ENCODE peak calls at places on chromosome 16, in five cellular contexts. One of them, this sample, is unnamed. For H3K4me1, the result is how much of the 10 kb centered on the place peaks cover.

GRCh38 chr16:14486520-14487303 is 143.3 kb downstream of the PARN start:
- DNase-seq in hepatocyte: peak
- DNase-seq in A673: peak
- DNase-seq in A549: peak
- DNase-seq in neural progenitor cell: peak
- DNase-seq in this sample: peak

GRCh38 chr16:79066621-79067020 is 533.9 kb downstream of the MAF start:
- DNase-seq in neural progenitor cell: peak
- DNase-seq in A673: no peak
- DNase-seq in A549: no peak
- DNase-seq in hepatocyte: no peak
- DNase-seq in this sample: no peak

GRCh38 chr16:30715777-30716445 is 16.9 kb downstream of the SRCAP start:
- DNase-seq in hepatocyte: no peak
- DNase-seq in A549: no peak
- DNase-seq in A673: peak
- DNase-seq in neural progenitor cell: no peak
- DNase-seq in this sample: no peak

GRCh38 chr16:46801428-46802049 is 29.4 kb downstream of the C16orf87 start:
- DNase-seq in neural progenitor cell: peak
- DNase-seq in A549: peak
- DNase-seq in A673: peak
- DNase-seq in hepatocyte: peak
- DNase-seq in this sample: peak

GRCh38 chr16:56288019-56288418 is 96.7 kb downstream of the GNAO1 start:
- DNase-seq in A549: no peak
- DNase-seq in neural progenitor cell: no peak
- DNase-seq in hepatocyte: no peak
- DNase-seq in A673: no peak
- DNase-seq in this sample: no peak

GRCh38 chr16:82061861-82062525 is 26.9 kb downstream of the HSD17B2 start:
- DNase-seq in hepatocyte: no peak
- DNase-seq in A549: peak
- DNase-seq in neural progenitor cell: peak
- DNase-seq in A673: peak
- DNase-seq in this sample: peak

GRCh38 chr16:20300312-20301097 is 26.8 kb downstream of the GP2 start:
- DNase-seq in neural progenitor cell: peak
- DNase-seq in A673: peak
- DNase-seq in A549: peak
- DNase-seq in hepatocyte: peak
- DNase-seq in this sample: peak

GRCh38 chr16:14300631-14301149 is 229.6 kb downstream of the MRTFB start:
- DNase-seq in A549: peak
- DNase-seq in hepatocyte: peak
- DNase-seq in A673: peak
- DNase-seq in neural progenitor cell: peak
- DNase-seq in this sample: peak

GRCh38 chr16:55909876-55910275 is 34.7 kb upstream of the CES5A start:
- DNase-seq in hepatocyte: no peak
- DNase-seq in A673: no peak
- DNase-seq in neural progenitor cell: no peak
- DNase-seq in A549: no peak
- DNase-seq in this sample: no peak

GRCh38 chr16:86794216-86794864 is 216.0 kb downstream of the FOXL1 start:
- DNase-seq in A549: no peak
- DNase-seq in hepatocyte: no peak
- DNase-seq in A673: no peak
- DNase-seq in neural progenitor cell: no peak
- DNase-seq in this sample: no peak

GRCh38 chr16:60905806-60906205 is 1130.4 kb downstream of the CDH8 start:
- DNase-seq in neural progenitor cell: peak
- DNase-seq in A549: no peak
- DNase-seq in A673: peak
- DNase-seq in hepatocyte: no peak
- DNase-seq in this sample: no peak

GRCh38 chr16:48596326-48596725 is 13.7 kb downstream of the N4BP1 start:
- DNase-seq in hepatocyte: no peak
- DNase-seq in neural progenitor cell: no peak
- DNase-seq in A673: no peak
- DNase-seq in A549: no peak
- DNase-seq in this sample: no peak

GRCh38 chr16:7397901-7398300 is 65.3 kb downstream of the RBFOX1 start:
- DNase-seq in hepatocyte: peak
- DNase-seq in A673: peak
- DNase-seq in A549: no peak
- DNase-seq in neural progenitor cell: no peak
- DNase-seq in this sample: peak

DNA sequence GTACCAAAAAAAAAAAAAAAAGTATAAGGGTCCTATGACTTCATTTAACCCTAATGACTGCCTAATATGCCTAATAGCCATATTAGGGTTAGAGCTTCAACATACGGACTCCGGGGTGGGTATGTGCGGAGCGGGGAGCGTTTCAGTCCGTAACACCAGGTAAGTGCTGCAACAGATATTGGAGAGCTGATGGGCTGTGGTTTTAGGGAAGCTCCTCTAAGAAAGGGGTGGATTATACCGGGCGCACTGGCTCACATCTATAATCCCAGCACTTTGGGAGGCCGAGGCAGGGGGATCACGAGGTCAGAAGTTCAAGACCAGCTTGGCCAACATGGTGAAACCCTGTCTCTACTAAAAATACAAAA is 1.9 kb upstream of the ZC3H7A start:
- DNase-seq in A673: no peak
- DNase-seq in A549: no peak
- DNase-seq in hepatocyte: no peak
- DNase-seq in neural progenitor cell: no peak
- DNase-seq in this sample: no peak
- H3K4me1 ChIP-seq in A673: under half
- H3K4me1 ChIP-seq in A549: under half
- H3K4me1 ChIP-seq in hepatocyte: under half
- H3K4me1 ChIP-seq in neural progenitor cell: under half
- H3K4me1 ChIP-seq in this sample: under half

GRCh38 chr16:49766280-49766679 is 89.6 kb downstream of the ZNF423 start:
- DNase-seq in hepatocyte: no peak
- DNase-seq in neural progenitor cell: no peak
- DNase-seq in A549: no peak
- DNase-seq in A673: no peak
- DNase-seq in this sample: no peak

GRCh38 chr16:49767414-49767813 is 88.5 kb downstream of the ZNF423 start:
- DNase-seq in A673: no peak
- DNase-seq in A549: no peak
- DNase-seq in neural progenitor cell: no peak
- DNase-seq in hepatocyte: no peak
- DNase-seq in this sample: no peak

GRCh38 chr16:49760815-49761214 is 95.1 kb downstream of the ZNF423 start:
- DNase-seq in A549: no peak
- DNase-seq in A673: no peak
- DNase-seq in hepatocyte: no peak
- DNase-seq in neural progenitor cell: no peak
- DNase-seq in this sample: no peak

GRCh38 chr16:49767998-49768397 is 87.9 kb downstream of the ZNF423 start:
- DNase-seq in neural progenitor cell: no peak
- DNase-seq in hepatocyte: no peak
- DNase-seq in A673: no peak
- DNase-seq in A549: no peak
- DNase-seq in this sample: no peak

DNA sequence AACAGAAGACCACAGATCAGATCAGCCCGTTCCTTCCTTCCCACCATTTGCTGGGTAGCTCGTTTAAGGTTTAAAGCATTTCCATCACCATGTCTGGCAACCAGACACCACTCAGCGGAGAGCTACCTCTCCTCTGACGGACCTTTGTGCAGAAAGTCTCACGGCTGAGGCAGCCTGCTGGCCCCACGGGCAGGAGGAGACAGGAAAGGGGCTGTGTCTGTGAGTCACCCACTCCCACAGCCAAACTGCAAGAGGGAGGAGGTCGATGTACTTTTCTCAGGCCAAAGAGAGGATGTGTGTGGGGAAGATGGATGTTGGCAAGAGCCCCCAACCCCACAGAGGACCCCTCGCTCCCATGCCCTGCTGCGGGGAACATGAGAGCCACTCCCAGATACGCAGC is 92.1 kb downstream of the ZNF423 start:
- DNase-seq in hepatocyte: no peak
- DNase-seq in A549: no peak
- DNase-seq in A673: no peak
- DNase-seq in neural progenitor cell: no peak
- DNase-seq in this sample: no peak
- H3K4me3 ChIP-seq in hepatocyte: no peak
- H3K4me3 ChIP-seq in A549: no peak
- H3K4me3 ChIP-seq in A673: no peak
- H3K4me3 ChIP-seq in neural progenitor cell: no peak
- H3K4me3 ChIP-seq in this sample: no peak

DNA sequence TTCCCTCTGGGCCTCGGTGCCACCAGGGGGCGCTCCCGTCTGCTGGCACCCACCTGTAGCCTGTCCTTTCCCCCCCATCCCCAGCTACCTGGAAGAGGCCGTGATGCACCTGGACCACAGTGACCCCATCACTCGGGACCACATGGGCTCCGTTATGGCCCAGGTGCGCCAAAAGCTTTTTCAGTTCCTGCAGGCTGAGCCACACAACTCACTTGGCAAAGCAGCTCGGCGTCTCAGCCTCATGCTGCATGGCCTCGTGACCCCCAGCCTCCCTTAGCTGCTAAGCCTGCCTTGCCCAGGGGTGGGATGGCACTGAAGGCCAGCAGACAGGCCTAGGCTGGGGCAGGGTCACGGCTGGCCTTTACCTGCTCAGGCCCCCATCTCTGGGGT is 818 bp upstream of the NRN1L start:
- DNase-seq in A673: peak
- DNase-seq in A549: peak
- DNase-seq in hepatocyte: peak
- DNase-seq in neural progenitor cell: peak
- DNase-seq in this sample: peak
- H3K27ac ChIP-seq in A673: no peak
- H3K27ac ChIP-seq in A549: no peak
- H3K27ac ChIP-seq in hepatocyte: no peak
- H3K27ac ChIP-seq in neural progenitor cell: no peak
- H3K27ac ChIP-seq in this sample: no peak

GRCh38 chr16:88764080-88764479 is 20.9 kb downstream of the PIEZO1 start:
- DNase-seq in A673: no peak
- DNase-seq in neural progenitor cell: no peak
- DNase-seq in hepatocyte: no peak
- DNase-seq in A549: no peak
- DNase-seq in this sample: no peak
- H3K4me1 ChIP-seq in A673: under half
- H3K4me1 ChIP-seq in neural progenitor cell: under half
- H3K4me1 ChIP-seq in hepatocyte: under half
- H3K4me1 ChIP-seq in A549: under half
- H3K4me1 ChIP-seq in this sample: under half

GRCh38 chr16:27179500-27180072 is 23.7 kb upstream of the KDM8 start:
- DNase-seq in A549: peak
- DNase-seq in neural progenitor cell: peak
- DNase-seq in hepatocyte: peak
- DNase-seq in A673: peak
- DNase-seq in this sample: peak
- H3K4me3 ChIP-seq in A549: no peak
- H3K4me3 ChIP-seq in neural progenitor cell: no peak
- H3K4me3 ChIP-seq in hepatocyte: no peak
- H3K4me3 ChIP-seq in A673: no peak
- H3K4me3 ChIP-seq in this sample: no peak

DNA sequence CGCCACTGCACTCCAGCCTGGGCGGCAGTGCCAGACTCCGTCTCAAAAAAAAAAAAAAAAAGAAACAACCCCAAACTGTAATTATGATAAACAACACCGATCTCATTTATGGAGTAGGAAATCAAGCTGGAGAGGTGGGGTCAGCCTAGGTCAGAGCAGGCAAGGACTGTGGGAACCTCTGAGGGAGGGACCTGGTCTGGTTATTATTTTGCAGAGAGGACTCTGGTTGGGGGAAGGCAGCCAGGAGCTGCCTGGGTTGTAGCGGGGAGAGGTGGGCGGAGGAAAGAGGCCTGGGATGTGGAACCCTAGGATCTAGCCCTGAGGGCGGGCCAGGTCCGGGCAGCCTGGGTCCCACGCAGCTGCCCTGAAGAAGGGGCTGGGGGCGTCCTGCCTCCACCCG is 10.9 kb upstream of the HS3ST6 start:
- DNase-seq in A549: peak
- DNase-seq in hepatocyte: no peak
- DNase-seq in neural progenitor cell: no peak
- DNase-seq in A673: peak
- DNase-seq in this sample: peak
- H3K27ac ChIP-seq in A549: peak
- H3K27ac ChIP-seq in hepatocyte: peak
- H3K27ac ChIP-seq in neural progenitor cell: no peak
- H3K27ac ChIP-seq in A673: peak
- H3K27ac ChIP-seq in this sample: no peak

GRCh38 chr16:58536278-58536677 is 21.0 kb downstream of the SETD6 start:
- DNase-seq in A673: no peak
- DNase-seq in A549: no peak
- DNase-seq in neural progenitor cell: no peak
- DNase-seq in hepatocyte: no peak
- DNase-seq in this sample: no peak
- H3K4me1 ChIP-seq in A673: under half
- H3K4me1 ChIP-seq in A549: under half
- H3K4me1 ChIP-seq in neural progenitor cell: under half
- H3K4me1 ChIP-seq in hepatocyte: under half
- H3K4me1 ChIP-seq in this sample: under half

DNA sequence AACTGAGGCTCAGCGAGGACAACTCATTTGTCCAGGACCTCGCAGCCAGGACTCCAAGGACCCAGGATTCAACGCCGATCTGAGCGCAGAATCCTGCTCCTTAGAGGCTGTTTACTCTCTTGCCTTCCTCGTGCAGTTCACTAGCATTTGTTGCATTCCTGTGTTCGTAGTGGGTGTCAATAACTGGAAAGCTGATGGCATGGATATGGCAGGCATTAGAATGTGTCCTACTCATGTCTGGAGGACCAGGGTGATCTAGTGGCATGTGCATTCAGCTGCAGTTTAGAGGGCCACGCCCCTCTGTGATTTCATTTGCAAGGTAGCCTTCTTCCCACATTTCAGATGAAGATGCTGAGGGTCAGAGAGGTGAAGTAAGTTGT is 510 bp downstream of the CRISPLD2 start:
- DNase-seq in neural progenitor cell: no peak
- DNase-seq in hepatocyte: no peak
- DNase-seq in A673: peak
- DNase-seq in A549: no peak
- DNase-seq in this sample: no peak
- H3K4me3 ChIP-seq in neural progenitor cell: peak
- H3K4me3 ChIP-seq in hepatocyte: peak
- H3K4me3 ChIP-seq in A673: peak
- H3K4me3 ChIP-seq in A549: peak
- H3K4me3 ChIP-seq in this sample: no peak

This sample was measured in SJCRH30.